ENCODE peak calls at places on chromosomes 6 and 20, in five cellular contexts. A is PC-3, C is GM23248, I is HCT116, Z is MM.1S. L is an unnamed sample.

GRCh38 chr20:37419307-37419706 is 73.4 kb downstream of the SRC start:
- DNase-seq in A (no peak), C (no peak), I (no peak), Z (no peak), L (no peak)

GRCh38 chr20:23245553-23246128 is 105.0 kb upstream of the NXT1 start:
- DNase-seq in A (peak; percentile 38), C (no peak), I (no peak), Z (no peak), L (peak; percentile 59)

GRCh38 chr20:19114410-19114809 is 98.0 kb upstream of the SLC24A3 start:
- DNase-seq in A (peak; percentile 49), C (no peak), I (no peak), Z (no peak), L (no peak)

GRCh38 chr6:2237001-2237400 is 8.4 kb downstream of the GMDS start:
- DNase-seq in A (peak; percentile 99), C (peak; percentile 90), I (no peak), Z (no peak), L (no peak)

GRCh38 chr6:80523531-80523970 is 417.1 kb downstream of the BCKDHB start:
- DNase-seq in A (no peak), C (peak; percentile 60), I (no peak), Z (no peak), L (peak; percentile 81)

GRCh38 chr6:47092249-47092648 is 50.1 kb upstream of the ADGRF1 start:
- DNase-seq in A (no peak), C (peak; percentile 19), I (no peak), Z (no peak), L (no peak)

GRCh38 chr6:137894779-137895385 is 27.8 kb downstream of the TNFAIP3 start:
- DNase-seq in A (peak; percentile 37), C (peak; percentile 86), I (no peak), Z (no peak), L (no peak)

GRCh38 chr20:21395666-21396044 is 1.7 kb downstream of the NKX2-4 start:
- DNase-seq in A (no peak), C (no peak), I (no peak), Z (no peak), L (peak; percentile 56)

GRCh38 chr6:53581161-53581560 is 36.3 kb upstream of the GCLC start:
- DNase-seq in A (peak; percentile 14), C (peak; percentile 91), I (no peak), Z (no peak), L (no peak)

GRCh38 chr6:137271245-137272183 is 52.3 kb upstream of the IFNGR1 start:
- DNase-seq in A (peak; percentile 67), C (peak; percentile 72), I (peak; percentile 65), Z (peak; percentile 60), L (peak; percentile 63)

GRCh38 chr6:170068496-170068895 is 222.4 kb downstream of the DLL1 start:
- DNase-seq in A (no peak), C (no peak), I (no peak), Z (no peak), L (no peak)

GRCh38 chr6:101539510-101540245 is 146.2 kb downstream of the GRIK2 start:
- DNase-seq in A (peak; percentile 16), C (peak; percentile 54), I (no peak), Z (no peak), L (no peak)

GRCh38 chr6:101302593-101302992 is 90.9 kb upstream of the GRIK2 start:
- DNase-seq in A (peak; percentile 51), C (no peak), I (peak; percentile 21), Z (no peak), L (no peak)

GRCh38 chr6:151136141-151136755 is 103.5 kb upstream of the AKAP12 start:
- DNase-seq in A (no peak), C (peak; percentile 35), I (no peak), Z (no peak), L (peak; percentile 69)

GRCh38 chr20:57385940-57386339 is 5.3 kb upstream of the RBM38 start:
- DNase-seq in A (no peak), C (no peak), I (no peak), Z (no peak), L (no peak)

GRCh38 chr20:9269280-9269971 is 200.5 kb downstream of the PLCB4 start:
- DNase-seq in A (no peak), C (peak; percentile 64), I (no peak), Z (no peak), L (no peak)

GRCh38 chr20:57433658-57434389 is 42.6 kb downstream of the RBM38 start:
- DNase-seq in A (no peak), C (no peak), I (no peak), Z (no peak), L (no peak)

GRCh38 chr6:11496152-11497060 is 41.1 kb upstream of the TMEM170B start:
- DNase-seq in A (peak; percentile 87), C (peak; percentile 86), I (peak; percentile 74), Z (peak; percentile 72), L (peak; percentile 74)

GRCh38 chr6:138662474-138662873 is 111.1 kb upstream of the CCDC28A start:
- DNase-seq in A (peak; percentile 87), C (peak; percentile 62), I (no peak), Z (no peak), L (no peak)

GRCh38 chr20:63890201-63890576 is 4.7 kb upstream of the DNAJC5 start:
- DNase-seq in A (no peak), C (peak; percentile 34), I (no peak), Z (no peak), L (no peak)

DNA sequence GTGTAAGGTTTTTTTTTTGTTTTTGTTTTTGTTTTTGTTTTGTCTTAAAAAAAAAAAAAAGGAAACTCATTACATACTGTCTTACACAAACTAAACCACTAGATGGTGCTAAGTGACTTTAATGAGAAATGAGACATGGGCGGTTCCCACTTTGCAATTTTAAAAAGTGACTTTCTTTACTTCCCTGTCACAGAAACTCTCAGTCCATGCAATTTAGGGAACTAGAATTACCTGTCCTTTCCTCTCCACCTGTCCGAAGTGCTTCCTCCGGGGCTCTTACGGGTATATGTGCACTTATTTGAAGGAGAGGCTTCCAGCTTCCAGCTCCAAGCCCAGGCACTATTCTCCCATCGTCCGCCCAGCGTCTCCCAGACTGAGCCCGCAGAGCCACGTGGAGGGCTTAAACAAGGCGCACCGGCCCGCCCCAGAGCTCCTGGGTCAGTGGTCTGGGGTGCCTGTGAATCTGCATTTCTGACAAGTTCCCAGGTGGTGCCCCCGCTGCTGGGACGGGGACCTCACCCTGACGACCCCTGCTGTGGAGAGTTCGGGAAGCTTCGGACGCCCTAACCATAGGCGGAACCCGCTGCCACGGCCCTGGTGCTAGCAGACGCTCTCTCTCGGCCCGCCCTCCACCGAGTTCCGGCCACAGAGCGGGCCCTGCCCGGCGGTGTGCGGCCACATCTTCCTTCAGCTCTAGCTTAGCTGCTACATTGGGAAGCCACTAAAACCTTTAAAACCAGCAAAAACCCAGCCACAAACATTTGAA is 26.1 kb downstream of the BFSP1 start:
- DNase-seq in A (peak; percentile 84), C (peak; percentile 80), I (peak; percentile 27), Z (peak; percentile 80), L (peak; percentile 78)
- TF ChIP-seq EZH2phosphoT487 in A (no peak), C (no peak), I (no peak), Z (no peak), L (no peak)

DNA sequence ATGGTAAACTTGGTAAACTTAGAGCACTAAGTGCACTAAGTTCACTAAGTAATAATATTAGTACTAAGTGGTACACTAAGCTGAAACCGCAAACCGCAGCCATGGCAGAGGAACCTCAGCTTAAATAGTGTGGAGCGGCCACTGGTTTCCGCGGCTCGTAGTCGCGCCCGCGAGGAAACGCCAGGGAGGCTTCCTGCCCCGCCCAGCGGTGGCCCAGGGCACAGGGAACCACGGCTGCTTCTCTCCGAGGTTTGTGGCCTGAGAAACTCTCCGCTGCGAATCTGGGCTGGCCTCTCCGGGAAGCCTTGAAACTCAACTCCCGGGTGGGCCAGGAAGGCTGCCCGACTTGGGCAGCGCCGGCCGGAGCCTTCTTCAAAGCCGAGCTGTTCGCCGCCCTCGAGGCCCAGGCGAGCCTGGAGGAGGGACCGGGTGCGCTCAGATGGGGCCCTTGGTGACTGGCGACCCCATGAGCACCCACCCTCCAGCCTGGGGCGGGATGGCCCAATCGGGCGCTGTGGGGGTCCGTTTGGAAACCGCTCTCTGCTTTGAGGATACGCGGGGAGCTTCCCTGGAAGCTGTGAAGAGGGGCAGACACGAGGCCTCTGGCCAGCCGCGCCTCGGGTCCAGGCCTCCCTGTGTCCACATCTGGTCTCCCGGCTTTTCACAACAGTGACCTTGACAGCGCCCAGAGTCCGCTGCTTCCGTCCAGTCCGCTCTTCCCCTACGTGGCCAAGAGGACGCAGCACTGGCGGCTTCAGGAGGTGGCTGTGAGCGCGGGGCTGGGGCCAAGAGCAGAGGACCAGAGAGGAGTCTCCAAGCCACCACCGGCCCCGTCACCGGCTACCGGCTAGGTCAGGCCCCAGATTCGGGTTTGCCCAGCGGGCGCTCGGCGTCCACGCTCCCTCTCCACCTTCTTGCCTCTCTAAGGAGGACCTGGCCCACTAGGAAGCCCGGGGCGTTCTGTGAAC is 25.4 kb upstream of the HLA-E start:
- DNase-seq in A (peak; percentile 72), C (peak; percentile 68), I (no peak), Z (peak; percentile 76), L (no peak)
- TF ChIP-seq EZH2 in A (no peak), C (peak; percentile 60), I (no peak), Z (no peak), L (peak; percentile 67)

GRCh38 chr6:106549521-106549920 is 79.8 kb downstream of the RTN4IP1 start:
- DNase-seq in A (no peak), C (no peak), I (no peak), Z (no peak), L (no peak)

GRCh38 chr6:106547053-106547414 is 82.3 kb downstream of the RTN4IP1 start:
- DNase-seq in A (peak; percentile 54), C (no peak), I (peak; percentile 49), Z (no peak), L (no peak)

GRCh38 chr6:106547961-106548453 is 81.3 kb downstream of the RTN4IP1 start:
- DNase-seq in A (peak; percentile 69), C (no peak), I (no peak), Z (no peak), L (no peak)

GRCh38 chr6:106547556-106547955 is 81.7 kb downstream of the RTN4IP1 start:
- DNase-seq in A (no peak), C (peak; percentile 11), I (no peak), Z (no peak), L (no peak)

DNA sequence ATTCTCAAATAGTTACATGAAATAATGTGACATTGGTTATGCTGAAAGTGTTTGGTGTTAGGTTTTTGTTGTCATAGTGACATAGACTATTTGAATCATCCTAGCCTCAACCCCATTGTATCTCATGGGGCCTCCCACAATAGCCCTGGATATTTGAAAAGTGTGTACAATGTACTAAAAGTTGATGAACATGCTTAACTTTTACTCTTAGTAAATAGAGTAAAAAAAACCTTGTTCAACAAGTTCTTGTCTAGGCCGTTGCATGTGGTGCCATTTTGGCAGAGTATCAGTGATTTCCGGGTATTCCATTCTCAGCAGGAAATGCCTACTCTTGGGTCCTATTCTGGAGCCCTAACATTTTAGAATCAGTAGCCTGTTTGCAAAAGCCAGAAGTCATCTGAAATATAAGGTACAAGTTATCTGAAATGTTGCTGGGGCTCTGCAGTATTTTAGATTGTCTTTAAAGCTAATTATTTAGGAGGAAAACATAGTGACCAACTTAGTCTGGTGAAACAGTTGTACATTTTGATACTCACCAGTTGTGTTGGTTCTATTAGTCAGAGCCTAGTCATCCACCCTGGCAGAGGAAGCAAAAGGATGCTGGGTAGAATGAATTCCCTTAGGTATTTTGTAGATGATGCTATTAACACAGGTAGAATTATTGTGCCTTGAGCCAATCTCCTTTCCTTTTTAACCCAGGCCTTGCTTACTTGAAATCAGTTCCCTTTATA is 82.8 kb downstream of the RTN4IP1 start:
- DNase-seq in A (peak; percentile 91), C (peak; percentile 90), I (peak; percentile 76), Z (no peak), L (no peak)
- H3K9ac ChIP-seq in A (peak overlapping the region; percentile 60), C (peak overlapping the region; percentile 67), I (peak overlapping the region; percentile 9), Z (no peak overlapping the region), L (no peak overlapping the region)

DNA sequence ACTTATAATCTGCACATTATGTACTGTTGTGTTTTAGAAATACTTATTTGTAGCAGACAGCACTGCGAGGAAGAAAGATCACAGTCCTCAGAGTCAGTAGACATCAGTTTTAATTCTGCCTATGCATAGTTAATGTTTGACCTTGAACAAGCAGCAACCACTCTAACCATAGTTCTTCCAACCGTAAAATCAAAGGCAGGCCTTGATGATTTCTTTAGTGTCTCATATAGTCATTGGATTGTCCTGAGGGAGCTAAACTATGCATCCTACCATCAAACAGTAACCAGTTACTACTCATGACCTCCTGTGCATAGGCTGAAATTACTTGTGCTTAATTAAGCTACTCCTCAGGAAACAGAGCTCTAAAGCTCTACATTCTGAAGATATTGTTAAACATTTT is 294.8 kb upstream of the STXBP5 start:
- DNase-seq in A (no peak), C (no peak), I (no peak), Z (no peak), L (no peak)
- TF ChIP-seq EZH2phosphoT487 in A (no peak), C (no peak), I (no peak), Z (no peak), L (no peak)

L was measured in neural progenitor cell.